ENCODE peak calls at places on chromosomes 2 and 18, in four cellular contexts. One of them, this sample, is unnamed.

GRCh38 chr2:85930129-85931124 is 41.6 kb upstream of the ST3GAL5 start:
- DNase-seq in pulmonary artery endothelial cell: no peak
- DNase-seq in GM12864: no peak
- DNase-seq in NAMALWA: no peak
- DNase-seq in this sample: no peak

GRCh38 chr2:161102770-161103450 is 57.3 kb upstream of the TANK start:
- DNase-seq in pulmonary artery endothelial cell: no peak
- DNase-seq in GM12864: no peak
- DNase-seq in NAMALWA: no peak
- DNase-seq in this sample: no peak

GRCh38 chr2:28639836-28640235 is 111.8 kb upstream of the PPP1CB start:
- DNase-seq in pulmonary artery endothelial cell: no peak
- DNase-seq in GM12864: no peak
- DNase-seq in NAMALWA: no peak
- DNase-seq in this sample: no peak

GRCh38 chr2:156466739-156467405 is 30.7 kb downstream of the GPD2 start:
- DNase-seq in pulmonary artery endothelial cell: peak
- DNase-seq in GM12864: no peak
- DNase-seq in NAMALWA: no peak
- DNase-seq in this sample: no peak

GRCh38 chr2:172972005-172972619 is 103.5 kb upstream of the MAP3K20 start:
- DNase-seq in pulmonary artery endothelial cell: no peak
- DNase-seq in GM12864: no peak
- DNase-seq in NAMALWA: peak
- DNase-seq in this sample: no peak

GRCh38 chr18:11511434-11512095 is 97.8 kb upstream of the SLC35G4 start:
- DNase-seq in pulmonary artery endothelial cell: no peak
- DNase-seq in GM12864: peak
- DNase-seq in NAMALWA: peak
- DNase-seq in this sample: no peak

GRCh38 chr18:10482985-10483949 is 28.8 kb downstream of the APCDD1 start:
- DNase-seq in pulmonary artery endothelial cell: no peak
- DNase-seq in GM12864: peak
- DNase-seq in NAMALWA: peak
- DNase-seq in this sample: no peak

GRCh38 chr18:63592506-63592905 is 5.4 kb downstream of the SERPINB13 start:
- DNase-seq in pulmonary artery endothelial cell: no peak
- DNase-seq in GM12864: no peak
- DNase-seq in NAMALWA: no peak
- DNase-seq in this sample: no peak

GRCh38 chr2:237913193-237913917 is 53.5 kb upstream of the UBE2F start:
- DNase-seq in pulmonary artery endothelial cell: no peak
- DNase-seq in GM12864: no peak
- DNase-seq in NAMALWA: no peak
- DNase-seq in this sample: no peak

GRCh38 chr2:215667544-215668243 is 231.8 kb upstream of the FN1 start:
- DNase-seq in pulmonary artery endothelial cell: no peak
- DNase-seq in GM12864: no peak
- DNase-seq in NAMALWA: no peak
- DNase-seq in this sample: no peak

GRCh38 chr18:14089781-14090180 is 42.5 kb downstream of the ZNF519 start:
- DNase-seq in pulmonary artery endothelial cell: no peak
- DNase-seq in GM12864: no peak
- DNase-seq in NAMALWA: no peak
- DNase-seq in this sample: no peak

GRCh38 chr2:150466770-150467640 is 20.5 kb downstream of the RND3 start:
- DNase-seq in pulmonary artery endothelial cell: no peak
- DNase-seq in GM12864: no peak
- DNase-seq in NAMALWA: no peak
- DNase-seq in this sample: no peak

GRCh38 chr2:234495801-234496441 is 960 bp downstream of the ARL4C start:
- DNase-seq in pulmonary artery endothelial cell: no peak
- DNase-seq in GM12864: no peak
- DNase-seq in NAMALWA: no peak
- DNase-seq in this sample: no peak

GRCh38 chr2:122445003-122445402 is 689.6 kb downstream of the TSN start:
- DNase-seq in pulmonary artery endothelial cell: no peak
- DNase-seq in GM12864: no peak
- DNase-seq in NAMALWA: no peak
- DNase-seq in this sample: no peak

GRCh38 chr2:98519156-98519555 is 74.5 kb downstream of the INPP4A start:
- DNase-seq in pulmonary artery endothelial cell: no peak
- DNase-seq in GM12864: no peak
- DNase-seq in NAMALWA: no peak
- DNase-seq in this sample: no peak

GRCh38 chr18:512957-513356 is 12.5 kb upstream of the COLEC12 start:
- DNase-seq in pulmonary artery endothelial cell: no peak
- DNase-seq in GM12864: no peak
- DNase-seq in NAMALWA: no peak
- DNase-seq in this sample: no peak

GRCh38 chr18:45562567-45563479 is 52.5 kb upstream of the SLC14A2 start:
- DNase-seq in pulmonary artery endothelial cell: no peak
- DNase-seq in GM12864: no peak
- DNase-seq in NAMALWA: no peak
- DNase-seq in this sample: no peak

GRCh38 chr2:209331291-209331844 is 92.5 kb upstream of the MAP2 start:
- DNase-seq in pulmonary artery endothelial cell: no peak
- DNase-seq in GM12864: peak
- DNase-seq in NAMALWA: peak
- DNase-seq in this sample: peak

GRCh38 chr2:240564571-240565266 is 3.6 kb upstream of the RNPEPL1 start:
- DNase-seq in pulmonary artery endothelial cell: no peak
- DNase-seq in GM12864: no peak
- DNase-seq in NAMALWA: peak
- DNase-seq in this sample: no peak

GRCh38 chr18:9437049-9437448 is 38.3 kb upstream of the RALBP1 start:
- DNase-seq in pulmonary artery endothelial cell: no peak
- DNase-seq in GM12864: no peak
- DNase-seq in NAMALWA: no peak
- DNase-seq in this sample: no peak